ENCODE peak calls at places on chromosomes 2 and 18, in nine cellular contexts. One of them, this sample, is unnamed.
A peak's percentile ranks its signal among the peaks of the same experiment; 100 is the strongest.

GRCh38 chr18:36078751-36079529 is 11.6 kb upstream of the RPRD1A start:
- DNase-seq in fibroblast of lung: peak; percentile 85
- DNase-seq in foreskin fibroblast: peak; percentile 45
- DNase-seq in Caco-2: no peak
- DNase-seq in fibroblast of mammary gland: peak; percentile 65
- DNase-seq in HepG2: peak; percentile 40
- DNase-seq in esophagus muscularis mucosa: no peak
- DNase-seq in AG04449: no peak
- DNase-seq in CD8-positive, alpha-beta T cell: no peak
- DNase-seq in this sample: no peak

GRCh38 chr2:15750822-15751221 is 159.2 kb downstream of the DDX1 start:
- DNase-seq in foreskin fibroblast: no peak
- DNase-seq in fibroblast of lung: no peak
- DNase-seq in AG04449: no peak
- DNase-seq in fibroblast of mammary gland: no peak
- DNase-seq in CD8-positive, alpha-beta T cell: no peak
- DNase-seq in HepG2: no peak
- DNase-seq in Caco-2: no peak
- DNase-seq in esophagus muscularis mucosa: no peak
- DNase-seq in this sample: no peak

GRCh38 chr18:35973650-35974049 is 1.2 kb downstream of the RMP24 start:
- DNase-seq in foreskin fibroblast: no peak
- DNase-seq in fibroblast of mammary gland: no peak
- DNase-seq in CD8-positive, alpha-beta T cell: no peak
- DNase-seq in HepG2: no peak
- DNase-seq in Caco-2: no peak
- DNase-seq in esophagus muscularis mucosa: no peak
- DNase-seq in AG04449: no peak
- DNase-seq in fibroblast of lung: no peak
- DNase-seq in this sample: no peak

GRCh38 chr2:232265329-232265728 is 113.2 kb upstream of the ALPP start:
- DNase-seq in esophagus muscularis mucosa: no peak
- DNase-seq in AG04449: no peak
- DNase-seq in Caco-2: no peak
- DNase-seq in fibroblast of lung: no peak
- DNase-seq in CD8-positive, alpha-beta T cell: no peak
- DNase-seq in HepG2: no peak
- DNase-seq in foreskin fibroblast: no peak
- DNase-seq in fibroblast of mammary gland: no peak
- DNase-seq in this sample: no peak

GRCh38 chr2:172098650-172099471 is 3.8 kb downstream of the DLX2 start:
- DNase-seq in HepG2: peak; percentile 84
- DNase-seq in AG04449: no peak
- DNase-seq in esophagus muscularis mucosa: peak; percentile 87
- DNase-seq in fibroblast of mammary gland: peak; percentile 61
- DNase-seq in fibroblast of lung: peak; percentile 76
- DNase-seq in CD8-positive, alpha-beta T cell: no peak
- DNase-seq in Caco-2: peak; percentile 90
- DNase-seq in foreskin fibroblast: peak; percentile 89
- DNase-seq in this sample: no peak

GRCh38 chr18:67517224-67517765 is 775 bp upstream of the DSEL start:
- DNase-seq in HepG2: no peak
- DNase-seq in foreskin fibroblast: peak; percentile 36
- DNase-seq in AG04449: no peak
- DNase-seq in Caco-2: no peak
- DNase-seq in CD8-positive, alpha-beta T cell: no peak
- DNase-seq in fibroblast of mammary gland: peak; percentile 85
- DNase-seq in fibroblast of lung: no peak
- DNase-seq in esophagus muscularis mucosa: no peak
- DNase-seq in this sample: no peak

GRCh38 chr18:28469946-28470345 is 293.0 kb upstream of the CDH2 start:
- DNase-seq in HepG2: no peak
- DNase-seq in esophagus muscularis mucosa: no peak
- DNase-seq in fibroblast of lung: peak; percentile 53
- DNase-seq in CD8-positive, alpha-beta T cell: no peak
- DNase-seq in Caco-2: no peak
- DNase-seq in AG04449: no peak
- DNase-seq in fibroblast of mammary gland: no peak
- DNase-seq in foreskin fibroblast: no peak
- DNase-seq in this sample: no peak

GRCh38 chr2:181742908-181743722 is 62.8 kb upstream of the NEUROD1 start:
- DNase-seq in fibroblast of mammary gland: peak; percentile 74
- DNase-seq in HepG2: peak; percentile 66
- DNase-seq in fibroblast of lung: peak; percentile 62
- DNase-seq in foreskin fibroblast: peak; percentile 79
- DNase-seq in AG04449: no peak
- DNase-seq in esophagus muscularis mucosa: no peak
- DNase-seq in Caco-2: peak; percentile 46
- DNase-seq in CD8-positive, alpha-beta T cell: no peak
- DNase-seq in this sample: no peak

GRCh38 chr2:219402665-219403515 is 15.2 kb upstream of the DNPEP start:
- DNase-seq in Caco-2: peak; percentile 78
- DNase-seq in AG04449: peak; percentile 42
- DNase-seq in fibroblast of mammary gland: peak; percentile 86
- DNase-seq in esophagus muscularis mucosa: no peak
- DNase-seq in fibroblast of lung: peak; percentile 76
- DNase-seq in CD8-positive, alpha-beta T cell: peak; percentile 72
- DNase-seq in foreskin fibroblast: peak; percentile 90
- DNase-seq in HepG2: peak; percentile 67
- DNase-seq in this sample: peak; percentile 33

GRCh38 chr2:219404954-219405353 is 13.2 kb upstream of the DES start:
- DNase-seq in esophagus muscularis mucosa: no peak
- DNase-seq in HepG2: no peak
- DNase-seq in Caco-2: no peak
- DNase-seq in fibroblast of lung: no peak
- DNase-seq in fibroblast of mammary gland: no peak
- DNase-seq in foreskin fibroblast: no peak
- DNase-seq in CD8-positive, alpha-beta T cell: no peak
- DNase-seq in AG04449: no peak
- DNase-seq in this sample: no peak

GRCh38 chr2:219403861-219404260 is 14.3 kb upstream of the DES start:
- DNase-seq in foreskin fibroblast: no peak
- DNase-seq in fibroblast of lung: no peak
- DNase-seq in esophagus muscularis mucosa: no peak
- DNase-seq in AG04449: no peak
- DNase-seq in CD8-positive, alpha-beta T cell: no peak
- DNase-seq in fibroblast of mammary gland: no peak
- DNase-seq in HepG2: no peak
- DNase-seq in Caco-2: no peak
- DNase-seq in this sample: no peak

GRCh38 chr2:219405451-219405850 is 12.7 kb upstream of the DES start:
- DNase-seq in CD8-positive, alpha-beta T cell: no peak
- DNase-seq in Caco-2: no peak
- DNase-seq in esophagus muscularis mucosa: no peak
- DNase-seq in fibroblast of lung: no peak
- DNase-seq in fibroblast of mammary gland: no peak
- DNase-seq in HepG2: no peak
- DNase-seq in AG04449: no peak
- DNase-seq in foreskin fibroblast: peak; percentile 36
- DNase-seq in this sample: no peak

DNA sequence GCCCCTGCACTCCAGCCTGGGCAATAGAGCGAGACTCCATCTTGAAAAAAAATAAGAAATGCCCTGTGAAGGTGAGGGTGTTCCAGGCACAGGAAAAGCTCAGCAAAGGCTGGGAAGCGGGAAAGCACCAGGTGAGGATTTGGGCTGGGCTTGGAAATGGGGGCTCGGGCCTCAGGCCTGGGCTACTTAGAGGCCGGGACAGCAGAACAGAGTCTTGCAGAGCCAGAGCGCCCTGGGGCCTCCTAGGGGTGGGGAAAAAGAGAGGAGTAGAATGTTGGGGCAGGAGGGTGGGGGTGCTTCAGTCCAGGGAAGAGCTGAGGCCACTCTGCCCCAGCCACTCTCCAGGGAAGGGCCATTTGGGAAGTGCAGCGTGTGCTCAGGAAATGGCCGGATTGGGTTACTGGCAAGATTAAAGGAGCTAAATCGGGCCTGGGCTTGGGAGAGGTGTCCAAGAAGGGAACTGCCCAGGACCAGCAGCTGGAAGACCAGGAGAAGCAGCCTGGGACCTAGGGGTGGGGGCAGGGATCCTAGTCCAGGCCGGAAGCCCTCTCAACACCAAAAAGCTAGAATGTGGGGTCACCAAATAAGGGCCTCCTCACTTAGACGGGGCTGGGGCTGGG is 13.8 kb upstream of the DES start:
- DNase-seq in Caco-2: no peak
- DNase-seq in HepG2: no peak
- DNase-seq in foreskin fibroblast: no peak
- DNase-seq in fibroblast of mammary gland: no peak
- DNase-seq in fibroblast of lung: no peak
- DNase-seq in AG04449: no peak
- DNase-seq in CD8-positive, alpha-beta T cell: no peak
- DNase-seq in esophagus muscularis mucosa: no peak
- DNase-seq in this sample: no peak
- TF ChIP-seq CTCF in Caco-2: no peak
- TF ChIP-seq CTCF in HepG2: no peak
- TF ChIP-seq CTCF in foreskin fibroblast: no peak
- TF ChIP-seq CTCF in fibroblast of mammary gland: no peak
- TF ChIP-seq CTCF in fibroblast of lung: no peak
- TF ChIP-seq CTCF in AG04449: no peak
- TF ChIP-seq CTCF in CD8-positive, alpha-beta T cell: no peak
- TF ChIP-seq CTCF in esophagus muscularis mucosa: no peak
- TF ChIP-seq CTCF in this sample: no peak

GRCh38 chr18:39594206-39594605 is 2028.6 kb upstream of the CELF4 start:
- DNase-seq in fibroblast of mammary gland: no peak
- DNase-seq in esophagus muscularis mucosa: no peak
- DNase-seq in foreskin fibroblast: no peak
- DNase-seq in AG04449: no peak
- DNase-seq in CD8-positive, alpha-beta T cell: no peak
- DNase-seq in Caco-2: no peak
- DNase-seq in HepG2: no peak
- DNase-seq in fibroblast of lung: no peak
- DNase-seq in this sample: no peak

GRCh38 chr18:39599251-39599650 is 2033.7 kb upstream of the CELF4 start:
- DNase-seq in fibroblast of mammary gland: no peak
- DNase-seq in HepG2: no peak
- DNase-seq in fibroblast of lung: no peak
- DNase-seq in esophagus muscularis mucosa: no peak
- DNase-seq in foreskin fibroblast: no peak
- DNase-seq in Caco-2: no peak
- DNase-seq in CD8-positive, alpha-beta T cell: no peak
- DNase-seq in AG04449: no peak
- DNase-seq in this sample: no peak

GRCh38 chr18:39600894-39601293 is 2035.3 kb upstream of the CELF4 start:
- DNase-seq in Caco-2: no peak
- DNase-seq in foreskin fibroblast: no peak
- DNase-seq in HepG2: no peak
- DNase-seq in fibroblast of mammary gland: peak; percentile 6
- DNase-seq in fibroblast of lung: peak; percentile 36
- DNase-seq in AG04449: no peak
- DNase-seq in CD8-positive, alpha-beta T cell: no peak
- DNase-seq in esophagus muscularis mucosa: no peak
- DNase-seq in this sample: peak; percentile 41

GRCh38 chr18:39596216-39596615 is 2030.6 kb upstream of the CELF4 start:
- DNase-seq in CD8-positive, alpha-beta T cell: no peak
- DNase-seq in esophagus muscularis mucosa: no peak
- DNase-seq in foreskin fibroblast: peak; percentile 11
- DNase-seq in AG04449: no peak
- DNase-seq in HepG2: no peak
- DNase-seq in fibroblast of lung: peak; percentile 76
- DNase-seq in fibroblast of mammary gland: no peak
- DNase-seq in Caco-2: no peak
- DNase-seq in this sample: no peak

DNA sequence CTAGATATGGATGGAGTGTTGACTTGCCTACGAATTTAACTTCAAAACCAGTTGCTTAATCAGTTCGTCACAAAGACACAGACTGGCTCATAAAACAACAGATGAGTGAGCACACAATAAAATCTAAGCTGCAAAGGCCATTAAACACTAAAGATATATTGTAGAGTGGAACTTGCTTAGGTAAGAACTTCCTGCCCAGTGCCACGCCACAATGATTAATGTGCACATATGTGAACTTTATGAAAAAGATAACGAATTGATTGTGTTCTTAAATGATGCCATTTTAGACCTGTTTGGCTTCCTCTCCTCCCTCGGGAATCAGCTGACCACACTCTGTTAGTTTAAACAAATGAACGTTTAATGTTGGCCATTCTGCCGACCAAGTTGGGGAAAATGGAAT is 2031.3 kb upstream of the CELF4 start:
- DNase-seq in HepG2: no peak
- DNase-seq in fibroblast of lung: peak; percentile 29
- DNase-seq in Caco-2: no peak
- DNase-seq in foreskin fibroblast: no peak
- DNase-seq in esophagus muscularis mucosa: no peak
- DNase-seq in AG04449: no peak
- DNase-seq in fibroblast of mammary gland: no peak
- DNase-seq in CD8-positive, alpha-beta T cell: no peak
- DNase-seq in this sample: no peak
- H3K4me3 ChIP-seq in HepG2: no peak overlapping the region
- H3K4me3 ChIP-seq in fibroblast of lung: no peak overlapping the region
- H3K4me3 ChIP-seq in Caco-2: no peak overlapping the region
- H3K4me3 ChIP-seq in foreskin fibroblast: no peak overlapping the region
- H3K4me3 ChIP-seq in esophagus muscularis mucosa: no peak overlapping the region
- H3K4me3 ChIP-seq in AG04449: no peak overlapping the region
- H3K4me3 ChIP-seq in fibroblast of mammary gland: no peak overlapping the region
- H3K4me3 ChIP-seq in CD8-positive, alpha-beta T cell: no peak overlapping the region
- H3K4me3 ChIP-seq in this sample: no peak overlapping the region

DNA sequence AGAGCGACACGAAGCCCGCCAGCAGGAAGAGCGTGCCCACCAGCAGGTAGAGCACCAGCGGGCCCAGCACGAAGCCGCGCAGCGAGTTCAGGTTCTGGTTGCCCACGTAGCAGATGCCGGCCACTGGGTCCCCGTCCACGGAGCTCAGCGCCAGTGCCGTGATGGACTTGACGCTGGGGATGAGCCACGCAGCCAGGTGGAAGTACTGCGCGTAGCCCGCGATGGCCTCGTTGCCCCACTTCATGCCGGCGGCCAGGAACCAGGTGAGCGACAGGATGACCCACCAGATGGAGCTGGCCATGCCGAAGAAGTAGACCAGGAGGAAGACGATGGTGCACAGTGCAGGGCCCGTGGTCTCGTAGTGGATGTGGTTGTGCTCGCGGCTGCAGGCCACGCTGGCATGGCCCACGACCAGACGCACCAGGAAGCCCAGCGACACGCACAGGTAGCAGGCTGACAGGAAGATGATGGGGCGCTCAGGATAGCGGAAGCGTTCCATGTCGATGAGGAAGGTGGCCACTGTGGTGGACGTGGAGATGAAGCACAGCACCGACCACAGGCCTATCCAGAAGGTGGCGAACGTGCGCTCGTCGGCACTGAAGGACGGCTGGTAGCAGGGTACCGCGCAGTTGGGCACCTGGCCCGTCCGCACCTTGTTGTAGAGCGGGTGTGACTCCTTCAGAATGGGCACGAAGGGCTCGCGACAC is 2.1 kb downstream of the FZD5 start:
- DNase-seq in fibroblast of mammary gland: peak; percentile 10
- DNase-seq in HepG2: peak; percentile 76
- DNase-seq in foreskin fibroblast: peak; percentile 51
- DNase-seq in fibroblast of lung: peak; percentile 33
- DNase-seq in esophagus muscularis mucosa: no peak
- DNase-seq in AG04449: no peak
- DNase-seq in CD8-positive, alpha-beta T cell: no peak
- DNase-seq in Caco-2: peak; percentile 57
- DNase-seq in this sample: no peak
- TF ChIP-seq CTCF in fibroblast of mammary gland: peak; percentile 2
- TF ChIP-seq CTCF in HepG2: peak; percentile 94
- TF ChIP-seq CTCF in foreskin fibroblast: peak; percentile 18
- TF ChIP-seq CTCF in fibroblast of lung: peak; percentile 11
- TF ChIP-seq CTCF in esophagus muscularis mucosa: peak; percentile 40
- TF ChIP-seq CTCF in AG04449: peak; percentile 55
- TF ChIP-seq CTCF in CD8-positive, alpha-beta T cell: no peak
- TF ChIP-seq CTCF in Caco-2: peak; percentile 54
- TF ChIP-seq CTCF in this sample: peak; percentile 53

GRCh38 chr18:26190506-26190905 is 35.7 kb upstream of the TAF4B start:
- DNase-seq in Caco-2: no peak
- DNase-seq in AG04449: no peak
- DNase-seq in esophagus muscularis mucosa: no peak
- DNase-seq in fibroblast of mammary gland: no peak
- DNase-seq in HepG2: no peak
- DNase-seq in fibroblast of lung: no peak
- DNase-seq in CD8-positive, alpha-beta T cell: peak; percentile 63
- DNase-seq in foreskin fibroblast: no peak
- DNase-seq in this sample: no peak
- H3K4me3 ChIP-seq in Caco-2: no peak overlapping the region
- H3K4me3 ChIP-seq in AG04449: no peak overlapping the region
- H3K4me3 ChIP-seq in esophagus muscularis mucosa: no peak overlapping the region
- H3K4me3 ChIP-seq in fibroblast of mammary gland: no peak overlapping the region
- H3K4me3 ChIP-seq in HepG2: no peak overlapping the region
- H3K4me3 ChIP-seq in fibroblast of lung: no peak overlapping the region
- H3K4me3 ChIP-seq in CD8-positive, alpha-beta T cell: peak overlapping the region; percentile 24
- H3K4me3 ChIP-seq in foreskin fibroblast: no peak overlapping the region
- H3K4me3 ChIP-seq in this sample: no peak overlapping the region